ENCODE peak calls at places on chromosome 4, in six cellular contexts. D is brain microvascular endothelial cell, R is tibial artery, G is OCI-LY7, S is breast epithelium, Q is neural progenitor cell. H is an unnamed sample.

GRCh38 chr4:26424143-26424542 is 66.1 kb downstream of the CCKAR start:
- DNase-seq in G (no peak), R (no peak), D (no peak), Q (no peak), S (no peak), H (no peak)

GRCh38 chr4:153970169-153970568 is 181.3 kb upstream of the SFRP2 start:
- DNase-seq in Q (no peak), S (no peak), D (no peak), G (no peak), R (no peak), H (no peak)

GRCh38 chr4:163331629-163332360 is 601 bp downstream of the NPY1R start:
- DNase-seq in R (no peak), D (no peak), G (no peak), S (no peak), Q (peak; percentile 67), H (no peak)

GRCh38 chr4:164343472-164343976 is 410.4 kb upstream of the SMIM31 start:
- DNase-seq in Q (no peak), G (no peak), S (no peak), D (no peak), R (no peak), H (no peak)

GRCh38 chr4:93719552-93719951 is 109.0 kb upstream of the ATOH1 start:
- DNase-seq in G (no peak), D (no peak), R (no peak), Q (no peak), S (no peak), H (no peak)

GRCh38 chr4:178083968-178084367 is 641.7 kb upstream of the AGA start:
- DNase-seq in S (no peak), R (no peak), Q (no peak), G (no peak), D (no peak), H (no peak)

GRCh38 chr4:26287748-26288147 is 33.1 kb upstream of the RBPJ start:
- DNase-seq in S (no peak), R (no peak), Q (no peak), G (no peak), D (no peak), H (no peak)

GRCh38 chr4:42412251-42412650 is 15.0 kb downstream of the SHISA3 start:
- DNase-seq in G (no peak), Q (no peak), R (no peak), S (no peak), D (peak; percentile 54), H (no peak)

GRCh38 chr4:7900351-7900750 is 39.3 kb downstream of the AFAP1 start:
- DNase-seq in D (no peak), R (no peak), S (no peak), G (no peak), Q (no peak), H (no peak)

GRCh38 chr4:48138936-48139335 is 4.9 kb upstream of the TXK start:
- DNase-seq in R (no peak), D (no peak), S (no peak), G (peak; percentile 82), Q (no peak), H (no peak)

GRCh38 chr4:153495480-153496206 is 29.5 kb downstream of the TMEM131L start:
- DNase-seq in Q (no peak), D (no peak), R (no peak), S (no peak), G (no peak), H (no peak)

GRCh38 chr4:137705171-137705783 is 173.0 kb upstream of the PCDH18 start:
- DNase-seq in G (no peak), R (peak; percentile 24), S (no peak), D (peak; percentile 77), Q (no peak), H (no peak)

GRCh38 chr4:151484396-151485102 is 75.6 kb downstream of the FHIP1A start:
- DNase-seq in S (no peak), Q (peak; percentile 26), G (no peak), R (no peak), D (peak; percentile 86), H (no peak)

GRCh38 chr4:57104706-57105560 is 5.3 kb downstream of the IGFBP7 start:
- DNase-seq in G (no peak), R (no peak), S (no peak), Q (no peak), D (no peak), H (no peak)

GRCh38 chr4:26032142-26032541 is 118.1 kb downstream of the SMIM20 start:
- DNase-seq in Q (no peak), D (peak; percentile 48), R (no peak), G (no peak), S (no peak), H (no peak)

GRCh38 chr4:91220315-91220714 is 1083.5 kb upstream of the GRID2 start:
- DNase-seq in R (no peak), G (no peak), D (no peak), S (no peak), Q (no peak), H (no peak)

GRCh38 chr4:41881931-41882621 is 53.2 kb upstream of the TMEM33 start:
- DNase-seq in S (no peak), D (no peak), G (no peak), R (no peak), Q (peak; percentile 52), H (no peak)

GRCh38 chr4:124044867-124045266 is 648.3 kb downstream of the SPRY1 start:
- DNase-seq in S (no peak), G (peak; percentile 23), Q (peak; percentile 8), R (no peak), D (no peak), H (no peak)

GRCh38 chr4:29014555-29014954 is 1705.6 kb upstream of the PCDH7 start:
- DNase-seq in G (no peak), S (no peak), R (no peak), D (no peak), Q (no peak), H (no peak)

GRCh38 chr4:171017596-171017995 is 795.6 kb upstream of the GALNTL6 start:
- DNase-seq in R (no peak), G (no peak), S (no peak), Q (no peak), D (peak; percentile 14), H (no peak)

GRCh38 chr4:177159600-177159999 is 150.1 kb upstream of the NEIL3 start:
- DNase-seq in R (no peak), Q (no peak), D (no peak), G (no peak), S (no peak), H (no peak)

GRCh38 chr4:65669008-65669971 is 999 bp downstream of the EPHA5 start:
- DNase-seq in S (no peak), D (peak; percentile 33), R (no peak), Q (peak; percentile 58), G (no peak), H (no peak)
- H3K4me3 ChIP-seq in S (peak overlapping the region; percentile 33), D (peak overlapping the region; percentile 74), R (peak overlapping the region; percentile 45), Q (peak overlapping the region; percentile 56), G (no peak overlapping the region), H (no peak overlapping the region)

GRCh38 chr4:684611-685010 is 4.3 kb downstream of the SLC49A3 start:
- DNase-seq in S (no peak), Q (no peak), D (no peak), R (no peak), G (no peak), H (no peak)

GRCh38 chr4:685681-686218 is 3.2 kb downstream of the SLC49A3 start:
- DNase-seq in Q (no peak), G (no peak), S (no peak), R (no peak), D (no peak), H (no peak)

GRCh38 chr4:687975-688694 is 816 bp downstream of the SLC49A3 start:
- DNase-seq in G (no peak), R (no peak), S (no peak), Q (no peak), D (no peak), H (no peak)

GRCh38 chr4:687048-687974 is 1.6 kb downstream of the SLC49A3 start:
- DNase-seq in S (peak; percentile 83), G (no peak), D (peak; percentile 88), R (peak; percentile 94), Q (no peak), H (no peak)

DNA sequence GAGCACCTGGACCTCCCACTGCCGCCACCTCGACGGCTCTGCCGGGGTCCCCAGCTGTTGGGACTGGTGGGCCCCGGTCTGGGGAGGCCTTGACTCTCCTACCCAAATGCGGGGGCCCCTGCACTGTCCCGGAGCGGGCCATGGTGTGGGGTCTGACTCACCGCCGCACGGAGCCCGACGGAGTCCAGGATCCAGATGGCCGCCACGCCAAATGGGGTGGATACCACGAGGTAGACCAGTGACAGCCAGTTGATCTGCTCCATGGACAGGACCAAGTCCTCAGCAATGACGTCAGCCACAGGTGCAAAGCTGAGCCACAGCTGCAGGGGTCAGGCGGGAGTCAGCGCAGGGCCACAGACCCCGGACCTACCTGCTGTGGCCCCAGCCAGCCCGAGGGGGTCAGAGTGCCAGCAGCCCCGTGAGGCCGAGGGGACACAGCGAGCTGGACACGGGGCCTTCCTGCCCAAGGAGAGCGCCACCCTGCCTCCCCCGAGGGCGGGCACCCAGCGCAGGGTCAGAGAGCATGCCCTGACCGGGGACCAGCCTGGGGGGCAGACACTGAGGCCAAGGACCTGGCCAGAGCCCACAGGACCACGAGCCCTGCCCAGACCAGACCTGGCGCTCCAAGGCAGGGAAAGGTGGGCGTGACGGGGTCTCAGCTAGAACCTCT is 2.4 kb downstream of the SLC49A3 start:
- DNase-seq in D (no peak), Q (no peak), S (no peak), R (no peak), G (no peak), H (no peak)
- H3K27ac ChIP-seq in D (peak overlapping the region; percentile 91), Q (no peak overlapping the region), S (peak overlapping the region; percentile 98), R (no peak overlapping the region), G (no peak overlapping the region), H (no peak overlapping the region)

GRCh38 chr4:106351016-106351415 is 17.6 kb downstream of the GIMD1 start:
- DNase-seq in G (no peak), R (no peak), S (no peak), Q (no peak), D (no peak), H (no peak)

GRCh38 chr4:106353786-106354185 is 14.8 kb downstream of the GIMD1 start:
- DNase-seq in Q (no peak), D (no peak), G (no peak), R (no peak), S (no peak), H (no peak)

GRCh38 chr4:106358899-106359298 is 9.7 kb downstream of the GIMD1 start:
- DNase-seq in R (no peak), D (no peak), S (no peak), G (no peak), Q (no peak), H (no peak)

GRCh38 chr4:106355193-106355592 is 13.4 kb downstream of the GIMD1 start:
- DNase-seq in D (no peak), R (peak; percentile 20), G (no peak), Q (no peak), S (no peak), H (no peak)
- H3K4me3 ChIP-seq in D (no peak overlapping the region), R (peak overlapping the region; percentile 30), G (no peak overlapping the region), Q (no peak overlapping the region), S (no peak overlapping the region), H (no peak overlapping the region)

GRCh38 chr4:15675363-15675762 is 6.3 kb upstream of the FAM200B start:
- DNase-seq in S (no peak), G (peak; percentile 49), D (no peak), R (no peak), Q (no peak), H (no peak)

GRCh38 chr4:15676899-15677298 is 4.7 kb upstream of the FAM200B start:
- DNase-seq in G (no peak), S (no peak), R (no peak), Q (no peak), D (no peak), H (no peak)

GRCh38 chr4:15676039-15676438 is 5.6 kb upstream of the FAM200B start:
- DNase-seq in R (no peak), Q (no peak), G (no peak), D (no peak), S (no peak), H (no peak)

GRCh38 chr4:15674926-15675325 is 6.7 kb upstream of the FAM200B start:
- DNase-seq in D (no peak), R (no peak), S (no peak), Q (no peak), G (peak; percentile 54), H (no peak)

GRCh38 chr4:15677507-15677988 is 4.1 kb upstream of the FAM200B start:
- DNase-seq in Q (no peak), S (no peak), D (no peak), R (no peak), G (no peak), H (no peak)
- H3K27ac ChIP-seq in Q (no peak overlapping the region), S (no peak overlapping the region), D (peak overlapping the region; percentile 27), R (no peak overlapping the region), G (peak overlapping the region; percentile 82), H (no peak overlapping the region)

H was measured in effector memory CD4-positive, alpha-beta T cell.